ENCODE peak calls at places on chromosomes 1 and 21, in five cellular contexts. T, P, I, M and Y are unnamed samples. For H4K20me1 and H3K4me1, the result is how much of the 10 kb centered on the place peaks cover.

GRCh38 chr21:18614327-18614726 is 210.7 kb upstream of the TMPRSS15 start:
- DNase-seq in T (no peak), P (no peak), I (no peak), M (no peak), Y (no peak)

GRCh38 chr1:198495635-198496034 is 44.8 kb downstream of the ATP6V1G3 start:
- DNase-seq in T (no peak), P (no peak), I (no peak), M (no peak), Y (no peak)

GRCh38 chr1:155176544-155177071 is 3.0 kb downstream of the TRIM46 start:
- DNase-seq in T (peak), P (peak), I (peak), M (peak), Y (peak)

GRCh38 chr1:52365091-52365745 is 787 bp downstream of the CC2D1B start:
- DNase-seq in T (peak), P (peak), I (peak), M (peak), Y (peak)

GRCh38 chr1:4611708-4612349 is 42.6 kb upstream of the AJAP1 start:
- DNase-seq in T (no peak), P (no peak), I (no peak), M (no peak), Y (no peak)

GRCh38 chr21:42234464-42235241 is 15.7 kb downstream of the ABCG1 start:
- DNase-seq in T (peak), P (peak), I (peak), M (peak), Y (peak)

GRCh38 chr1:6359568-6360496 is 33.7 kb downstream of the ACOT7 start:
- DNase-seq in T (peak), P (peak), I (peak), M (peak), Y (peak)

GRCh38 chr1:155272466-155273133 is 704 bp downstream of the CLK2 start:
- DNase-seq in T (peak), P (no peak), I (no peak), M (no peak), Y (no peak)

GRCh38 chr1:78651247-78651646 is 1.6 kb downstream of the IFI44 start:
- DNase-seq in T (no peak), P (no peak), I (no peak), M (no peak), Y (no peak)

GRCh38 chr1:27864264-27864895 is 8.0 kb upstream of the THEMIS2 start:
- DNase-seq in T (peak), P (no peak), I (no peak), M (no peak), Y (no peak)

GRCh38 chr1:162384116-162384515 is 2.6 kb downstream of the C1orf226 start:
- DNase-seq in T (no peak), P (no peak), I (no peak), M (no peak), Y (no peak)

GRCh38 chr1:109837852-109838570 is 72.6 kb upstream of the CSF1 start:
- DNase-seq in T (no peak), P (no peak), I (no peak), M (no peak), Y (no peak)

GRCh38 chr1:101219919-101220695 is 16.7 kb upstream of the S1PR1 start:
- DNase-seq in T (no peak), P (no peak), I (no peak), M (no peak), Y (no peak)

GRCh38 chr1:36183309-36183856 is 27.4 kb downstream of the MAP7D1 start:
- DNase-seq in T (no peak), P (no peak), I (no peak), M (no peak), Y (no peak)

GRCh38 chr1:226599636-226600238 is 51.2 kb downstream of the STUM start:
- DNase-seq in T (no peak), P (no peak), I (no peak), M (no peak), Y (no peak)

GRCh38 chr1:93798301-93798700 is 80.7 kb downstream of the DNTTIP2 start:
- DNase-seq in T (peak), P (no peak), I (no peak), M (no peak), Y (no peak)

GRCh38 chr1:26218906-26219494 is 15.0 kb upstream of the CEP85 start:
- DNase-seq in T (no peak), P (no peak), I (no peak), M (no peak), Y (no peak)

GRCh38 chr1:54627181-54627580 is 3.9 kb upstream of the FAM151A start:
- DNase-seq in T (no peak), P (no peak), I (no peak), M (no peak), Y (no peak)

GRCh38 chr1:182783068-182783467 is 6.5 kb upstream of the NPL start:
- DNase-seq in T (no peak), P (no peak), I (no peak), M (peak), Y (peak)

GRCh38 chr1:205595861-205596260 is 36.0 kb downstream of the ELK4 start:
- DNase-seq in T (no peak), P (no peak), I (no peak), M (no peak), Y (no peak)

GRCh38 chr1:67062412-67062811 is 8.5 kb upstream of the SLC35D1 start:
- DNase-seq in T (no peak), P (no peak), I (no peak), M (no peak), Y (no peak)

GRCh38 chr1:229062135-229062534 is 208.8 kb upstream of the RAB4A start:
- DNase-seq in T (no peak), P (no peak), I (no peak), M (no peak), Y (no peak)

GRCh38 chr1:229058716-229059115 is 212.2 kb upstream of the RAB4A start:
- DNase-seq in T (no peak), P (no peak), I (no peak), M (no peak), Y (peak)

GRCh38 chr1:229058111-229058551 is 212.8 kb upstream of the RAB4A start:
- DNase-seq in T (no peak), P (no peak), I (no peak), M (no peak), Y (no peak)

GRCh38 chr1:229060140-229060539 is 210.8 kb upstream of the RAB4A start:
- DNase-seq in T (no peak), P (no peak), I (no peak), M (no peak), Y (no peak)

GRCh38 chr1:229059671-229060079 is 211.2 kb upstream of the RAB4A start:
- DNase-seq in T (peak), P (peak), I (no peak), M (no peak), Y (no peak)
- TF ChIP-seq EZH2phosphoT487 in T (no peak), P (no peak), I (no peak), M (no peak), Y (no peak)

GRCh38 chr21:37874904-37875780 is 41.1 kb downstream of the KCNJ6 start:
- DNase-seq in T (no peak), P (no peak), I (peak), M (no peak), Y (no peak)

GRCh38 chr21:37878946-37879660 is 37.2 kb downstream of the KCNJ6 start:
- DNase-seq in T (peak), P (peak), I (no peak), M (no peak), Y (no peak)

GRCh38 chr21:37874481-37874880 is 41.8 kb downstream of the KCNJ6 start:
- DNase-seq in T (no peak), P (no peak), I (no peak), M (no peak), Y (no peak)

GRCh38 chr21:37877888-37878684 is 38.2 kb downstream of the KCNJ6 start:
- DNase-seq in T (no peak), P (no peak), I (no peak), M (no peak), Y (no peak)

DNA sequence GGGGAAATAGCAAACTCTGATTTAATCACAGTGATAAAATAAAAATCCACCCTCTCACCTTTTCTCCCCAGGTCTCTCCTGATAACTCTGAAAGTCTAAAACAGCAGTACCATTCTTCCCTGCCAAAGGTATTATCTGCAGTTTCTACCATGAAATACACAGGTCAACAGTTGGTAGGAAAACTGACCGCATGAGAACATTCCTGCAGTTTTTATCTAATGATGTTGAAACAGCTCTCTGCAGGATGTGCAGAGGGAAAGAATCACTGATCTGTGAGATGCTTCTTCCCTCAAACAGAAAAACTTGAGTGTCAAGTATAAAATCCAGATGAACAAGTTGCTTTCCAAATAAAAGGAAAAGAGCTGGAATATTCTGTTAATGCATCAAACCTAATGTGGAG is 39.1 kb downstream of the KCNJ6 start:
- DNase-seq in T (peak), P (no peak), I (no peak), M (no peak), Y (no peak)
- H4K20me1 ChIP-seq in T (under half), P (under half), I (under half), M (under half), Y (under half)

GRCh38 chr1:173507847-173508209 is 30.7 kb downstream of the PRDX6 start:
- DNase-seq in T (peak), P (no peak), I (no peak), M (no peak), Y (peak)

GRCh38 chr1:173508541-173508940 is 31.4 kb downstream of the PRDX6 start:
- DNase-seq in T (no peak), P (no peak), I (no peak), M (no peak), Y (no peak)

GRCh38 chr1:173505401-173505800 is 28.3 kb downstream of the PRDX6 start:
- DNase-seq in T (no peak), P (no peak), I (no peak), M (no peak), Y (no peak)

GRCh38 chr1:173506437-173506836 is 29.3 kb downstream of the PRDX6 start:
- DNase-seq in T (no peak), P (peak), I (peak), M (no peak), Y (peak)

GRCh38 chr1:173507205-173507846 is 30.2 kb downstream of the PRDX6 start:
- DNase-seq in T (peak), P (peak), I (peak), M (no peak), Y (peak)
- H3K4me1 ChIP-seq in T (under half), P (under half), I (under half), M (under half), Y (under half)

DNA sequence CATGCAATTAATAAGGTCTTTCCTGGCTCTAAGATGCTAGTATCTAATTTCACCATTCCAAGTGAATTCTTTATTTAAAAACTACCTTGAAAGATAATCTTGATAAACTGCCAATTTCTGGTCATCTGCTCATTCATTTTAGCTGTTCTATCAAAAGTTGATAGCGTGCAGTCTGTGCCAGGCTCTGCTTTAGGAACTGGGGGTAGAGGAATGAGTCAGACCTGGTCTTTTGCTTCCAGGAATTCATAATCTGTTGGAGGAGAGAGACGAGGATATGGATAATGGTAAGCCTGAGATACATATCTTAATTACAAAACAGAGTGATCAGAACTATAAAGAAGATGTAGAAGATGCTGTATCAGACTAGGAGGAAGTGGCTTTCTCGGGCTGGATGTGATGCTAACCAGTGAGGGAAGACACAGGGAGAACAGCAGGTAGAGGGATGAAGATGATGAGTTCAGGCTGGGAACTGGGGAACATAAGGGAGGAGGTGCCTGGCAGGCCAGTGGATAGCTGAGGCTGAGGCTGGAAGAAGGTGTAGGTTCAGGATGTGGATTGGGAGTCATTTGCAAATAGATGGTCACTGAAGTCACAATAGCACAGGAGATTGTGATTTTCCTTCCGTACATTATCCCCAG is 12.3 kb upstream of the PHC2 start:
- DNase-seq in T (peak), P (no peak), I (no peak), M (no peak), Y (no peak)
- TF ChIP-seq EZH2phosphoT487 in T (no peak), P (no peak), I (no peak), M (no peak), Y (no peak)

GRCh38 chr21:26948194-26948593 is 18.7 kb downstream of the ADAMTS5 start:
- DNase-seq in T (no peak), P (no peak), I (no peak), M (no peak), Y (no peak)
- H4K20me1 ChIP-seq in T (under half), P (under half), I (under half), M (under half), Y (under half)

GRCh38 chr1:16300436-16300835 is 51.8 kb downstream of the FBXO42 start:
- DNase-seq in T (no peak), P (no peak), I (no peak), M (no peak), Y (no peak)
- H3K4me1 ChIP-seq in T (under half), P (under half), I (under half), M (under half), Y (under half)